ENCODE peak calls at places on chromosomes 16 and 17, in eight cellular contexts. One of them, this sample, is unnamed.
A peak's percentile ranks its signal among the peaks of the same experiment; 100 is the strongest.

GRCh38 chr17:830381-830780 is 48.2 kb downstream of the MRM3 start:
- DNase-seq in A549: no peak
- DNase-seq in heart right ventricle: no peak
- DNase-seq in foreskin fibroblast: no peak
- DNase-seq in lower leg skin: no peak
- DNase-seq in A673: no peak
- DNase-seq in astrocyte of the cerebellum: no peak
- DNase-seq in AG04450: no peak
- DNase-seq in this sample: no peak

GRCh38 chr16:51134269-51134812 is 16.7 kb downstream of the SALL1 start:
- DNase-seq in A549: no peak
- DNase-seq in heart right ventricle: no peak
- DNase-seq in foreskin fibroblast: no peak
- DNase-seq in lower leg skin: no peak
- DNase-seq in A673: no peak
- DNase-seq in astrocyte of the cerebellum: no peak
- DNase-seq in AG04450: no peak
- DNase-seq in this sample: no peak

GRCh38 chr17:83103200-83103937 is 24.0 kb downstream of the METRNL start:
- DNase-seq in A549: peak; percentile 68
- DNase-seq in heart right ventricle: no peak
- DNase-seq in foreskin fibroblast: peak; percentile 49
- DNase-seq in lower leg skin: no peak
- DNase-seq in A673: peak; percentile 49
- DNase-seq in astrocyte of the cerebellum: no peak
- DNase-seq in AG04450: no peak
- DNase-seq in this sample: no peak

GRCh38 chr16:57045694-57046381 is 46.5 kb upstream of the CPNE2 start:
- DNase-seq in A549: peak; percentile 48
- DNase-seq in heart right ventricle: peak; percentile 73
- DNase-seq in foreskin fibroblast: peak; percentile 59
- DNase-seq in lower leg skin: peak; percentile 94
- DNase-seq in A673: peak; percentile 31
- DNase-seq in astrocyte of the cerebellum: peak; percentile 38
- DNase-seq in AG04450: peak; percentile 26
- DNase-seq in this sample: peak; percentile 62

GRCh38 chr17:66764559-66764958 is 70.4 kb upstream of the CACNG5 start:
- DNase-seq in A549: no peak
- DNase-seq in heart right ventricle: no peak
- DNase-seq in foreskin fibroblast: no peak
- DNase-seq in lower leg skin: peak; percentile 34
- DNase-seq in A673: peak; percentile 27
- DNase-seq in astrocyte of the cerebellum: no peak
- DNase-seq in AG04450: no peak
- DNase-seq in this sample: no peak

GRCh38 chr17:36534117-36534880 is at the start of gene MYO19:
- DNase-seq in A549: peak; percentile 85
- DNase-seq in heart right ventricle: peak; percentile 67
- DNase-seq in foreskin fibroblast: peak; percentile 60
- DNase-seq in lower leg skin: peak; percentile 95
- DNase-seq in A673: peak; percentile 70
- DNase-seq in astrocyte of the cerebellum: no peak
- DNase-seq in AG04450: no peak
- DNase-seq in this sample: peak; percentile 50

GRCh38 chr16:67652578-67653130 is 7.4 kb downstream of the ACD start:
- DNase-seq in A549: no peak
- DNase-seq in heart right ventricle: peak; percentile 16
- DNase-seq in foreskin fibroblast: no peak
- DNase-seq in lower leg skin: no peak
- DNase-seq in A673: peak; percentile 78
- DNase-seq in astrocyte of the cerebellum: no peak
- DNase-seq in AG04450: no peak
- DNase-seq in this sample: no peak

GRCh38 chr17:50056217-50056960 is 479 bp downstream of the ITGA3 start:
- DNase-seq in A549: peak; percentile 82
- DNase-seq in heart right ventricle: peak; percentile 59
- DNase-seq in foreskin fibroblast: no peak
- DNase-seq in lower leg skin: peak; percentile 93
- DNase-seq in A673: peak; percentile 64
- DNase-seq in astrocyte of the cerebellum: no peak
- DNase-seq in AG04450: no peak
- DNase-seq in this sample: peak; percentile 74

GRCh38 chr16:86608301-86608747 is 30.0 kb downstream of the FOXL1 start:
- DNase-seq in A549: no peak
- DNase-seq in heart right ventricle: no peak
- DNase-seq in foreskin fibroblast: no peak
- DNase-seq in lower leg skin: peak; percentile 21
- DNase-seq in A673: no peak
- DNase-seq in astrocyte of the cerebellum: no peak
- DNase-seq in AG04450: no peak
- DNase-seq in this sample: no peak

GRCh38 chr16:86436466-86437185 is 73.7 kb upstream of the FOXF1 start:
- DNase-seq in A549: no peak
- DNase-seq in heart right ventricle: no peak
- DNase-seq in foreskin fibroblast: no peak
- DNase-seq in lower leg skin: no peak
- DNase-seq in A673: no peak
- DNase-seq in astrocyte of the cerebellum: no peak
- DNase-seq in AG04450: no peak
- DNase-seq in this sample: no peak

GRCh38 chr17:16931318-16932060 is 40.4 kb downstream of the TNFRSF13B start:
- DNase-seq in A549: no peak
- DNase-seq in heart right ventricle: no peak
- DNase-seq in foreskin fibroblast: no peak
- DNase-seq in lower leg skin: no peak
- DNase-seq in A673: no peak
- DNase-seq in astrocyte of the cerebellum: no peak
- DNase-seq in AG04450: no peak
- DNase-seq in this sample: no peak

GRCh38 chr16:27429330-27429871 is 27.4 kb downstream of the IL21R start:
- DNase-seq in A549: no peak
- DNase-seq in heart right ventricle: no peak
- DNase-seq in foreskin fibroblast: no peak
- DNase-seq in lower leg skin: peak; percentile 59
- DNase-seq in A673: no peak
- DNase-seq in astrocyte of the cerebellum: no peak
- DNase-seq in AG04450: no peak
- DNase-seq in this sample: no peak

GRCh38 chr17:39069114-39069756 is 82.2 kb downstream of the PLXDC1 start:
- DNase-seq in A549: peak; percentile 58
- DNase-seq in heart right ventricle: no peak
- DNase-seq in foreskin fibroblast: peak; percentile 31
- DNase-seq in lower leg skin: no peak
- DNase-seq in A673: peak; percentile 45
- DNase-seq in astrocyte of the cerebellum: no peak
- DNase-seq in AG04450: no peak
- DNase-seq in this sample: peak; percentile 38

GRCh38 chr17:40179923-40180659 is 2.8 kb downstream of the RAPGEFL1 start:
- DNase-seq in A549: no peak
- DNase-seq in heart right ventricle: no peak
- DNase-seq in foreskin fibroblast: peak; percentile 56
- DNase-seq in lower leg skin: no peak
- DNase-seq in A673: peak; percentile 68
- DNase-seq in astrocyte of the cerebellum: peak; percentile 27
- DNase-seq in AG04450: no peak
- DNase-seq in this sample: peak; percentile 75

GRCh38 chr16:22008215-22009142 is 568 bp downstream of the MOSMO start:
- DNase-seq in A549: peak; percentile 16
- DNase-seq in heart right ventricle: peak; percentile 40
- DNase-seq in foreskin fibroblast: no peak
- DNase-seq in lower leg skin: peak; percentile 89
- DNase-seq in A673: no peak
- DNase-seq in astrocyte of the cerebellum: no peak
- DNase-seq in AG04450: no peak
- DNase-seq in this sample: no peak

GRCh38 chr17:6059406-6059805 is 10.8 kb upstream of the WSCD1 start:
- DNase-seq in A549: no peak
- DNase-seq in heart right ventricle: no peak
- DNase-seq in foreskin fibroblast: no peak
- DNase-seq in lower leg skin: no peak
- DNase-seq in A673: no peak
- DNase-seq in astrocyte of the cerebellum: no peak
- DNase-seq in AG04450: no peak
- DNase-seq in this sample: no peak

GRCh38 chr17:34235389-34236028 is 19.6 kb upstream of the CCL2 start:
- DNase-seq in A549: no peak
- DNase-seq in heart right ventricle: peak; percentile 65
- DNase-seq in foreskin fibroblast: no peak
- DNase-seq in lower leg skin: no peak
- DNase-seq in A673: no peak
- DNase-seq in astrocyte of the cerebellum: no peak
- DNase-seq in AG04450: no peak
- DNase-seq in this sample: peak; percentile 22

GRCh38 chr17:38425744-38426143 is 2.5 kb upstream of the ARHGAP23 start:
- DNase-seq in A549: no peak
- DNase-seq in heart right ventricle: no peak
- DNase-seq in foreskin fibroblast: no peak
- DNase-seq in lower leg skin: no peak
- DNase-seq in A673: no peak
- DNase-seq in astrocyte of the cerebellum: no peak
- DNase-seq in AG04450: no peak
- DNase-seq in this sample: peak; percentile 32

GRCh38 chr17:71237903-71238538 is 882.8 kb upstream of the SOX9 start:
- DNase-seq in A549: peak; percentile 37
- DNase-seq in heart right ventricle: no peak
- DNase-seq in foreskin fibroblast: no peak
- DNase-seq in lower leg skin: no peak
- DNase-seq in A673: peak; percentile 12
- DNase-seq in astrocyte of the cerebellum: peak; percentile 44
- DNase-seq in AG04450: no peak
- DNase-seq in this sample: peak; percentile 80

GRCh38 chr16:3470723-3471122 is 24.6 kb downstream of the C16orf90 start:
- DNase-seq in A549: no peak
- DNase-seq in heart right ventricle: no peak
- DNase-seq in foreskin fibroblast: no peak
- DNase-seq in lower leg skin: no peak
- DNase-seq in A673: no peak
- DNase-seq in astrocyte of the cerebellum: no peak
- DNase-seq in AG04450: no peak
- DNase-seq in this sample: no peak

GRCh38 chr17:7959503-7960253 is 27.7 kb downstream of the CNTROB start:
- DNase-seq in A549: no peak
- DNase-seq in heart right ventricle: no peak
- DNase-seq in foreskin fibroblast: no peak
- DNase-seq in lower leg skin: no peak
- DNase-seq in A673: no peak
- DNase-seq in astrocyte of the cerebellum: no peak
- DNase-seq in AG04450: no peak
- DNase-seq in this sample: no peak

GRCh38 chr17:7950578-7950977 is 18.6 kb downstream of the CNTROB start:
- DNase-seq in A549: no peak
- DNase-seq in heart right ventricle: no peak
- DNase-seq in foreskin fibroblast: no peak
- DNase-seq in lower leg skin: no peak
- DNase-seq in A673: no peak
- DNase-seq in astrocyte of the cerebellum: no peak
- DNase-seq in AG04450: no peak
- DNase-seq in this sample: no peak

GRCh38 chr17:7956208-7956965 is 24.4 kb downstream of the CNTROB start:
- DNase-seq in A549: no peak
- DNase-seq in heart right ventricle: peak; percentile 62
- DNase-seq in foreskin fibroblast: no peak
- DNase-seq in lower leg skin: no peak
- DNase-seq in A673: no peak
- DNase-seq in astrocyte of the cerebellum: no peak
- DNase-seq in AG04450: no peak
- DNase-seq in this sample: no peak

GRCh38 chr17:7951143-7951792 is 19.3 kb downstream of the CNTROB start:
- DNase-seq in A549: no peak
- DNase-seq in heart right ventricle: no peak
- DNase-seq in foreskin fibroblast: no peak
- DNase-seq in lower leg skin: no peak
- DNase-seq in A673: no peak
- DNase-seq in astrocyte of the cerebellum: no peak
- DNase-seq in AG04450: no peak
- DNase-seq in this sample: no peak

GRCh38 chr17:7955414-7956042 is 23.5 kb downstream of the CNTROB start:
- DNase-seq in A549: no peak
- DNase-seq in heart right ventricle: no peak
- DNase-seq in foreskin fibroblast: no peak
- DNase-seq in lower leg skin: peak; percentile 15
- DNase-seq in A673: no peak
- DNase-seq in astrocyte of the cerebellum: no peak
- DNase-seq in AG04450: no peak
- DNase-seq in this sample: no peak
- H3K4me3 ChIP-seq in A549: no peak overlapping the region
- H3K4me3 ChIP-seq in heart right ventricle: no peak overlapping the region
- H3K4me3 ChIP-seq in foreskin fibroblast: no peak overlapping the region
- H3K4me3 ChIP-seq in lower leg skin: no peak overlapping the region
- H3K4me3 ChIP-seq in A673: no peak overlapping the region
- H3K4me3 ChIP-seq in astrocyte of the cerebellum: no peak overlapping the region
- H3K4me3 ChIP-seq in AG04450: no peak overlapping the region
- H3K4me3 ChIP-seq in this sample: no peak overlapping the region

GRCh38 chr16:29736112-29736511 is 9.7 kb downstream of the C16orf54 start:
- DNase-seq in A549: peak; percentile 16
- DNase-seq in heart right ventricle: no peak
- DNase-seq in foreskin fibroblast: no peak
- DNase-seq in lower leg skin: no peak
- DNase-seq in A673: no peak
- DNase-seq in astrocyte of the cerebellum: no peak
- DNase-seq in AG04450: no peak
- DNase-seq in this sample: no peak
- TF ChIP-seq CTCF in A549: no peak
- TF ChIP-seq CTCF in heart right ventricle: no peak
- TF ChIP-seq CTCF in foreskin fibroblast: no peak
- TF ChIP-seq CTCF in lower leg skin: no peak
- TF ChIP-seq CTCF in A673: no peak
- TF ChIP-seq CTCF in astrocyte of the cerebellum: peak; percentile 21
- TF ChIP-seq CTCF in AG04450: peak; percentile 33
- TF ChIP-seq CTCF in this sample: peak; percentile 9

GRCh38 chr16:88638323-88639230 is at the start of gene IL17C:
- DNase-seq in A549: no peak
- DNase-seq in heart right ventricle: no peak
- DNase-seq in foreskin fibroblast: no peak
- DNase-seq in lower leg skin: no peak
- DNase-seq in A673: no peak
- DNase-seq in astrocyte of the cerebellum: no peak
- DNase-seq in AG04450: no peak
- DNase-seq in this sample: no peak
- H3K4me3 ChIP-seq in A549: no peak within 1 kb of the TSS
- H3K4me3 ChIP-seq in heart right ventricle: no peak within 1 kb of the TSS
- H3K4me3 ChIP-seq in foreskin fibroblast: no peak within 1 kb of the TSS
- H3K4me3 ChIP-seq in lower leg skin: no peak within 1 kb of the TSS
- H3K4me3 ChIP-seq in A673: no peak within 1 kb of the TSS
- H3K4me3 ChIP-seq in astrocyte of the cerebellum: no peak within 1 kb of the TSS
- H3K4me3 ChIP-seq in AG04450: no peak within 1 kb of the TSS
- H3K4me3 ChIP-seq in this sample: no peak within 1 kb of the TSS

DNA sequence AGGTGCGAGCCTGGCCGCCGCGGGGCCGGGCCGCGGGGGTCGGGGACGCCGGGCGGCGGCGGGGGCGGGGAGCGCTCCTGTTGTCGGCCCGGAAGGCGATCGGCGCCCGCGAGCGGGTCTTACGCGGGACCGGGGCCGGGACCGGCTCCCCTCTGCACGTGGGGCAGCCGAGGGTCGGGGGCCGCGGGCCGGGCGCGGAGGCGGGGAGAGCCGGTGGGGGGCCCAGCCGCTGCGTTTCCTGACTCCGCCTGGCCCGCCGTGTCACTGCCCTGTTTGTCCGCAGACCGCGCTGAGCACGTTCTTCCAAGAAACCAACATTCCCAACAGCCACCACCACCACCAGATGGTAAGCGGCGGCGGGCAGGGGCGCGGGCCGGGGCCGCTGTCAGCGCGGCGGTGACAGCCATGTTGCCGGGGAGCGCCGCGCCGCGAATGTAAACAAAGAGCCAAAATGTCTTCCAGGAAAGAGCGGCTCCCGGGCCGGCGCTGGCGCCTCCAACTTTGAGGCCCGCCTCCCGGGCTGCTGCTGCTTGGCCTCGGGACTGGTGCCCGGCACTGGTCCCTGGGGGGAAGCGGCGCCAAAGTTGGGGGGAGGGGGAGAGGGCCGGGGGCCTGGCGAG is 586 bp downstream of the UBALD2 start:
- DNase-seq in A549: peak; percentile 53
- DNase-seq in heart right ventricle: peak; percentile 77
- DNase-seq in foreskin fibroblast: no peak
- DNase-seq in lower leg skin: peak; percentile 95
- DNase-seq in A673: peak; percentile 59
- DNase-seq in astrocyte of the cerebellum: no peak
- DNase-seq in AG04450: no peak
- DNase-seq in this sample: no peak
- TF ChIP-seq CTCF in A549: no peak
- TF ChIP-seq CTCF in heart right ventricle: no peak
- TF ChIP-seq CTCF in foreskin fibroblast: no peak
- TF ChIP-seq CTCF in lower leg skin: no peak
- TF ChIP-seq CTCF in A673: no peak
- TF ChIP-seq CTCF in astrocyte of the cerebellum: no peak
- TF ChIP-seq CTCF in AG04450: no peak
- TF ChIP-seq CTCF in this sample: no peak

This sample was measured in astrocyte of the spinal cord.